ENCODE peak calls at places on chromosomes 4 and X, in five cellular contexts. One of them, this sample, is unnamed.

GRCh38 chr4:176123710-176124407 is 58.2 kb downstream of the WDR17 start:
- DNase-seq in left colon: no peak
- DNase-seq in WERI-Rb-1: peak
- DNase-seq in aorta: no peak
- DNase-seq in SK-MEL-5: peak
- DNase-seq in this sample: no peak

GRCh38 chrX:139890991-139891700 is 41.7 kb downstream of the ATP11C start:
- DNase-seq in left colon: no peak
- DNase-seq in WERI-Rb-1: no peak
- DNase-seq in aorta: no peak
- DNase-seq in SK-MEL-5: peak
- DNase-seq in this sample: peak

GRCh38 chr4:88275949-88276515 is 8.3 kb downstream of the PPM1K start:
- DNase-seq in left colon: no peak
- DNase-seq in WERI-Rb-1: no peak
- DNase-seq in aorta: no peak
- DNase-seq in SK-MEL-5: no peak
- DNase-seq in this sample: no peak

GRCh38 chr4:146916479-146917076 is 29.1 kb downstream of the TTC29 start:
- DNase-seq in left colon: no peak
- DNase-seq in WERI-Rb-1: peak
- DNase-seq in aorta: no peak
- DNase-seq in SK-MEL-5: peak
- DNase-seq in this sample: no peak

GRCh38 chr4:106659386-106659785 is 290.8 kb upstream of the GIMD1 start:
- DNase-seq in left colon: no peak
- DNase-seq in WERI-Rb-1: no peak
- DNase-seq in aorta: no peak
- DNase-seq in SK-MEL-5: peak
- DNase-seq in this sample: no peak

GRCh38 chrX:87636533-87636932 is 118.9 kb downstream of the KLHL4 start:
- DNase-seq in left colon: no peak
- DNase-seq in WERI-Rb-1: no peak
- DNase-seq in aorta: no peak
- DNase-seq in SK-MEL-5: no peak
- DNase-seq in this sample: no peak

GRCh38 chr4:159871141-159871540 is 768.3 kb downstream of the RAPGEF2 start:
- DNase-seq in left colon: no peak
- DNase-seq in WERI-Rb-1: no peak
- DNase-seq in aorta: no peak
- DNase-seq in SK-MEL-5: no peak
- DNase-seq in this sample: peak

GRCh38 chr4:108030332-108030731 is 40.6 kb downstream of the HADH start:
- DNase-seq in left colon: no peak
- DNase-seq in WERI-Rb-1: peak
- DNase-seq in aorta: no peak
- DNase-seq in SK-MEL-5: peak
- DNase-seq in this sample: peak

GRCh38 chrX:72430405-72430968 is 124.8 kb upstream of the CITED1 start:
- DNase-seq in left colon: no peak
- DNase-seq in WERI-Rb-1: no peak
- DNase-seq in aorta: no peak
- DNase-seq in SK-MEL-5: peak
- DNase-seq in this sample: no peak

GRCh38 chr4:48668254-48669017 is 111.6 kb downstream of the FRYL start:
- DNase-seq in left colon: no peak
- DNase-seq in WERI-Rb-1: no peak
- DNase-seq in aorta: no peak
- DNase-seq in SK-MEL-5: no peak
- DNase-seq in this sample: no peak

GRCh38 chr4:113604955-113605354 is 156.6 kb downstream of the CAMK2D start:
- DNase-seq in left colon: no peak
- DNase-seq in WERI-Rb-1: no peak
- DNase-seq in aorta: no peak
- DNase-seq in SK-MEL-5: no peak
- DNase-seq in this sample: no peak

GRCh38 chr4:99414401-99414800 is 20.7 kb downstream of the ADH7 start:
- DNase-seq in left colon: no peak
- DNase-seq in WERI-Rb-1: no peak
- DNase-seq in aorta: no peak
- DNase-seq in SK-MEL-5: no peak
- DNase-seq in this sample: no peak

GRCh38 chr4:38131371-38132139 is 171.4 kb downstream of the PTTG2 start:
- DNase-seq in left colon: peak
- DNase-seq in WERI-Rb-1: peak
- DNase-seq in aorta: no peak
- DNase-seq in SK-MEL-5: no peak
- DNase-seq in this sample: no peak

GRCh38 chr4:52866734-52867133 is 4.6 kb downstream of the RASL11B start:
- DNase-seq in left colon: no peak
- DNase-seq in WERI-Rb-1: no peak
- DNase-seq in aorta: no peak
- DNase-seq in SK-MEL-5: no peak
- DNase-seq in this sample: no peak

GRCh38 chrX:15749642-15750610 is 11.9 kb downstream of the CA5B start:
- DNase-seq in left colon: no peak
- DNase-seq in WERI-Rb-1: no peak
- DNase-seq in aorta: peak
- DNase-seq in SK-MEL-5: no peak
- DNase-seq in this sample: no peak

GRCh38 chr4:116811730-116812129 is 273.6 kb downstream of the TRAM1L1 start:
- DNase-seq in left colon: no peak
- DNase-seq in WERI-Rb-1: no peak
- DNase-seq in aorta: no peak
- DNase-seq in SK-MEL-5: no peak
- DNase-seq in this sample: no peak

GRCh38 chr4:159764343-159764952 is 661.6 kb downstream of the RAPGEF2 start:
- DNase-seq in left colon: no peak
- DNase-seq in WERI-Rb-1: peak
- DNase-seq in aorta: no peak
- DNase-seq in SK-MEL-5: peak
- DNase-seq in this sample: peak

GRCh38 chr4:8308856-8309771 is 39.6 kb downstream of the HTRA3 start:
- DNase-seq in left colon: peak
- DNase-seq in WERI-Rb-1: no peak
- DNase-seq in aorta: peak
- DNase-seq in SK-MEL-5: no peak
- DNase-seq in this sample: no peak

GRCh38 chrX:3962511-3963350 is 249.3 kb upstream of the PRKX start:
- DNase-seq in left colon: no peak
- DNase-seq in WERI-Rb-1: no peak
- DNase-seq in aorta: no peak
- DNase-seq in SK-MEL-5: peak
- DNase-seq in this sample: no peak

GRCh38 chr4:147580396-147580795 is 36.8 kb upstream of the TMEM184C start:
- DNase-seq in left colon: no peak
- DNase-seq in WERI-Rb-1: no peak
- DNase-seq in aorta: no peak
- DNase-seq in SK-MEL-5: no peak
- DNase-seq in this sample: no peak

GRCh38 chr4:91471280-91471679 is 832.5 kb upstream of the GRID2 start:
- DNase-seq in left colon: no peak
- DNase-seq in WERI-Rb-1: peak
- DNase-seq in aorta: no peak
- DNase-seq in SK-MEL-5: no peak
- DNase-seq in this sample: peak

GRCh38 chr4:154936873-154937272 is 155.8 kb downstream of the RBM46 start:
- DNase-seq in left colon: no peak
- DNase-seq in WERI-Rb-1: no peak
- DNase-seq in aorta: no peak
- DNase-seq in SK-MEL-5: no peak
- DNase-seq in this sample: no peak